ENCODE peak calls at places on chromosome 1, in nine cellular contexts. R is fibroblast of pulmonary artery, B is GM13977, J is aorta, D is NCI-H1105, G is heart left ventricle, A is H54, U is GDM1, O is IMR-90. C is an unnamed sample.

GRCh38 chr1:184118051-184118450 is 66.5 kb downstream of the TSEN15 start:
- DNase-seq in B (no peak), J (no peak), U (no peak), A (peak), D (no peak), R (peak), O (peak), G (no peak), C (peak)

GRCh38 chr1:22868331-22868730 is 104.3 kb downstream of the LACTBL1 start:
- DNase-seq in U (no peak), O (peak), R (no peak), D (no peak), B (no peak), J (no peak), G (no peak), A (no peak), C (peak)

GRCh38 chr1:8024329-8024728 is 1.8 kb downstream of the ERRFI1 start:
- DNase-seq in B (no peak), J (no peak), O (no peak), A (no peak), G (no peak), D (no peak), R (no peak), U (no peak), C (peak)

GRCh38 chr1:8382051-8382505 is 64.2 kb downstream of the SLC45A1 start:
- DNase-seq in D (no peak), R (peak), B (no peak), G (no peak), A (no peak), J (no peak), O (no peak), U (no peak), C (peak)

GRCh38 chr1:211879475-211879874 is 48.9 kb upstream of the LPGAT1 start:
- DNase-seq in A (no peak), U (no peak), J (no peak), B (no peak), G (no peak), O (no peak), R (no peak), D (no peak), C (no peak)

GRCh38 chr1:241610056-241610815 is 29.9 kb downstream of the CHML start:
- DNase-seq in J (no peak), D (peak), O (peak), B (no peak), U (no peak), R (peak), A (no peak), G (no peak), C (peak)

GRCh38 chr1:43418858-43419257 is 29.2 kb downstream of the SZT2 start:
- DNase-seq in J (no peak), U (no peak), G (no peak), D (no peak), A (no peak), O (no peak), B (no peak), R (no peak), C (no peak)

GRCh38 chr1:234773936-234774677 is 164.1 kb upstream of the IRF2BP2 start:
- DNase-seq in R (no peak), A (no peak), G (no peak), J (no peak), U (no peak), B (no peak), O (no peak), D (no peak), C (no peak)

GRCh38 chr1:21624577-21625389 is 44.4 kb downstream of the RAP1GAP start:
- DNase-seq in G (no peak), U (no peak), D (no peak), O (no peak), B (no peak), R (no peak), A (no peak), J (no peak), C (no peak)

GRCh38 chr1:58352476-58353092 is 193.9 kb downstream of the OMA1 start:
- DNase-seq in G (no peak), B (no peak), J (no peak), U (no peak), A (no peak), R (no peak), O (no peak), D (no peak), C (no peak)

GRCh38 chr1:145845514-145846161 is at the start of gene NUDT17:
- DNase-seq in U (peak), B (peak), O (peak), D (peak), A (peak), R (peak), G (peak), J (peak), C (peak)

GRCh38 chr1:8864713-8865397 is 13.6 kb downstream of the ENO1 start:
- DNase-seq in G (no peak), U (no peak), D (no peak), J (no peak), A (no peak), B (no peak), O (no peak), R (no peak), C (no peak)

GRCh38 chr1:41152622-41153044 is 89.5 kb downstream of the SCMH1 start:
- DNase-seq in A (peak), U (no peak), J (peak), R (peak), B (no peak), O (peak), D (no peak), G (no peak), C (peak)

GRCh38 chr1:17881761-17882160 is 126.6 kb downstream of the ACTL8 start:
- DNase-seq in A (no peak), D (no peak), U (no peak), R (no peak), J (no peak), O (no peak), B (no peak), G (peak), C (no peak)

GRCh38 chr1:10192263-10192662 is 18.1 kb upstream of the KIF1B start:
- DNase-seq in B (no peak), A (no peak), J (no peak), R (no peak), G (no peak), U (no peak), O (no peak), D (no peak), C (no peak)

GRCh38 chr1:43664369-43664768 is 14.4 kb downstream of the KDM4A start:
- DNase-seq in R (no peak), J (no peak), D (no peak), O (no peak), G (no peak), B (peak), U (no peak), A (no peak), C (no peak)

GRCh38 chr1:10733967-10734366 is 62.5 kb downstream of the CASZ1 start:
- DNase-seq in A (no peak), G (no peak), D (peak), J (no peak), U (no peak), O (no peak), B (peak), R (no peak), C (no peak)

GRCh38 chr1:182680408-182680807 is 4.0 kb downstream of the RGS8 start:
- DNase-seq in R (no peak), D (no peak), J (no peak), O (no peak), G (no peak), B (no peak), A (no peak), U (no peak), C (no peak)